ENCODE peak calls at places on chromosome 4, in five cellular contexts. N is AG20443, I is GM04503, Y is H54, O is progenitor cell of endocrine pancreas. R is an unnamed sample.

GRCh38 chr4:91108751-91109150 is 981.6 kb downstream of the CCSER1 start:
- DNase-seq in N (no peak), O (no peak), I (no peak), Y (no peak), R (no peak)

GRCh38 chr4:118400362-118400761 is 47.6 kb upstream of the PRSS12 start:
- DNase-seq in I (no peak), Y (no peak), N (no peak), O (no peak), R (no peak)

GRCh38 chr4:175127314-175127713 is 209.2 kb downstream of the ADAM29 start:
- DNase-seq in N (no peak), O (no peak), Y (no peak), I (no peak), R (no peak)

GRCh38 chr4:25112349-25113008 is 47.8 kb downstream of the SEPSECS start:
- DNase-seq in O (no peak), N (peak; percentile 2), I (no peak), Y (no peak), R (no peak)

GRCh38 chr4:98929341-98930267 is 671 bp upstream of the EIF4E start:
- DNase-seq in N (peak; percentile 89), I (peak; percentile 90), O (peak; percentile 15), Y (peak; percentile 35), R (peak; percentile 91)

GRCh38 chr4:68271851-68272756 is 26.6 kb upstream of the TMPRSS11B start:
- DNase-seq in O (no peak), Y (no peak), N (peak; percentile 64), I (peak; percentile 35), R (peak; percentile 24)

GRCh38 chr4:109278594-109279031 is 23.8 kb downstream of the COL25A1 start:
- DNase-seq in N (no peak), I (no peak), O (no peak), Y (no peak), R (no peak)

GRCh38 chr4:80182237-80182866 is 15.0 kb upstream of the PRDM8 start:
- DNase-seq in Y (no peak), I (no peak), O (no peak), N (no peak), R (no peak)

GRCh38 chr4:76485450-76485849 is 50.4 kb downstream of the SHROOM3 start:
- DNase-seq in O (no peak), N (no peak), I (no peak), Y (no peak), R (no peak)

GRCh38 chr4:133618963-133619362 is 469.9 kb downstream of the PCDH10 start:
- DNase-seq in N (no peak), O (no peak), I (no peak), Y (no peak), R (peak; percentile 7)

GRCh38 chr4:94516067-94516466 is 64.3 kb downstream of the PDLIM5 start:
- DNase-seq in N (peak; percentile 43), I (peak; percentile 64), Y (no peak), O (no peak), R (no peak)

R was measured in A549.